ENCODE peak calls at places on chromosome 18, in six cellular contexts. O is RPMI8226; R is T-cell; V is lung; S is NCI-H524; A is stimulated activated CD4-positive, alpha-beta T cell treated with anti-CD3 and anti-CD28 coated beads, Interleukin-4, amount 100 ng/mL, for 48 hours. U is an unnamed sample.

GRCh38 chr18:80009661-80010550 is 21.5 kb upstream of the TXNL4A start:
- DNase-seq in V (peak), A (no peak), O (no peak), R (no peak), S (no peak), U (no peak)

GRCh38 chr18:59484796-59485328 is 125.8 kb upstream of the LMAN1 start:
- DNase-seq in S (no peak), O (no peak), A (no peak), R (no peak), V (no peak), U (no peak)

GRCh38 chr18:2139676-2140075 is 431.6 kb downstream of the METTL4 start:
- DNase-seq in O (no peak), R (no peak), V (no peak), S (no peak), A (no peak), U (no peak)

GRCh38 chr18:76348267-76349066 is 146.6 kb downstream of the ZNF516 start:
- DNase-seq in S (no peak), V (no peak), A (no peak), O (no peak), R (no peak), U (no peak)

GRCh38 chr18:60329131-60329530 is 43.4 kb downstream of the MC4R start:
- DNase-seq in A (no peak), V (no peak), S (no peak), O (no peak), R (no peak), U (no peak)

GRCh38 chr18:50654658-50655550 is 95.0 kb downstream of the MAPK4 start:
- DNase-seq in O (no peak), A (no peak), R (no peak), V (no peak), S (no peak), U (no peak)

GRCh38 chr18:62795813-62796212 is 80.5 kb downstream of the PHLPP1 start:
- DNase-seq in S (no peak), A (no peak), V (no peak), O (no peak), R (no peak), U (no peak)

GRCh38 chr18:9513971-9514512 is 38.7 kb downstream of the RALBP1 start:
- DNase-seq in S (no peak), R (no peak), O (no peak), A (no peak), V (no peak), U (no peak)

GRCh38 chr18:4987452-4988405 is 209.3 kb downstream of the AKAIN1 start:
- DNase-seq in O (no peak), V (no peak), R (no peak), S (peak), A (no peak), U (no peak)

GRCh38 chr18:59660976-59661743 is 36.1 kb downstream of the CCBE1 start:
- DNase-seq in R (no peak), O (no peak), A (no peak), S (no peak), V (no peak), U (no peak)

GRCh38 chr18:12113999-12114646 is 20.5 kb downstream of the ANKRD62 start:
- DNase-seq in S (no peak), O (no peak), A (no peak), V (no peak), R (no peak), U (no peak)

GRCh38 chr18:67475673-67476072 is 40.8 kb downstream of the DSEL start:
- DNase-seq in V (no peak), R (no peak), A (no peak), O (no peak), S (no peak), U (no peak)

GRCh38 chr18:37566479-37567060 is 972 bp upstream of the CELF4 start:
- DNase-seq in S (peak), O (no peak), V (no peak), A (no peak), R (no peak), U (no peak)

U was measured in NCI-H2107.